ENCODE peak calls at places on chromosomes 13 and 19, in six cellular contexts. K, V, B, U, Y and N are unnamed samples.
A peak's percentile ranks its signal among the peaks of the same experiment; 100 is the strongest.

GRCh38 chr13:39897636-39898035 is 242.2 kb downstream of the COG6 start:
- DNase-seq in V (no peak), Y (no peak), K (no peak), U (no peak), B (peak; percentile 5), N (no peak)

GRCh38 chr13:27264181-27264580 is 6.4 kb upstream of the RASL11A start:
- DNase-seq in U (peak; percentile 30), Y (no peak), B (peak; percentile 89), K (no peak), V (no peak), N (no peak)

GRCh38 chr19:29819300-29819699 is 7.5 kb downstream of the CCNE1 start:
- DNase-seq in V (no peak), K (no peak), Y (no peak), U (no peak), B (no peak), N (no peak)

GRCh38 chr13:101618440-101619187 is 166.1 kb downstream of the ITGBL1 start:
- DNase-seq in U (no peak), K (no peak), V (no peak), Y (no peak), B (no peak), N (no peak)

GRCh38 chr19:43634516-43634876 is 5.2 kb downstream of the CADM4 start:
- DNase-seq in B (no peak), V (no peak), U (no peak), K (no peak), Y (no peak), N (no peak)

GRCh38 chr19:39202998-39203355 is 1.1 kb downstream of the SYCN start:
- DNase-seq in K (no peak), U (no peak), V (no peak), Y (no peak), B (no peak), N (no peak)

GRCh38 chr19:35911790-35912189 is 3.7 kb upstream of the TYROBP start:
- DNase-seq in U (no peak), K (no peak), Y (no peak), V (peak; percentile 83), B (peak; percentile 38), N (no peak)

GRCh38 chr13:45909089-45909488 is 57.5 kb upstream of the SIAH3 start:
- DNase-seq in Y (no peak), B (no peak), K (no peak), U (no peak), V (no peak), N (no peak)

GRCh38 chr13:32659736-32660135 is 73.5 kb downstream of the PDS5B start:
- DNase-seq in B (peak; percentile 25), K (no peak), V (no peak), Y (no peak), U (no peak), N (no peak)

GRCh38 chr19:4316940-4317339 is 12.5 kb downstream of the FSD1 start:
- DNase-seq in B (no peak), K (no peak), V (no peak), U (no peak), Y (no peak), N (no peak)

GRCh38 chr13:113273856-113274590 is 23.0 kb upstream of the LAMP1 start:
- DNase-seq in U (no peak), B (peak; percentile 87), V (no peak), K (no peak), Y (no peak), N (no peak)

GRCh38 chr13:73635166-73635787 is 498.9 kb downstream of the KLF12 start:
- DNase-seq in U (no peak), K (no peak), B (peak; percentile 2), V (no peak), Y (no peak), N (no peak)
- H3K27ac ChIP-seq in U (no peak overlapping the region), K (no peak overlapping the region), B (no peak overlapping the region), V (no peak overlapping the region), Y (no peak overlapping the region), N (no peak overlapping the region)

DNA sequence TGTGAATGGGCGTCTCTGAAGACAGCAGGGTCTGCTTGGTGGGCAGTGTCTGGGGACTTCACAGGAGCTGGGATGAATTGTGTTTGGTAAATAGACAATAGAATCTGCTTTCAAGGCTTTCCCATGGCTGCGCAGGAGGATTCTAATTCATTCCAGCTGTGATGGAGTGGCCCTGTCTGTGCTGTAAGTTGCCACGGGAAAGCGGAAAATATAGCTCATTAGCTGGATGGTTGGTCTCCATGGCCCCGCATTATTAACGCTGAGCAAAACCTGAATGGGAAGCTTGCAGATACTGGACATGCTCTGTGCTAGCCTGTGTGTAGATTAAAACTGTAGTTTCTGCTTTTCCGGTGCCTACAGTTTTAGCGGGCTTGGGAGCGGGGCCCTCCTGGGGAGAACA is 15.6 kb upstream of the C1QTNF9 start:
- DNase-seq in B (no peak), Y (no peak), U (no peak), V (no peak), K (no peak), N (no peak)
- H3K36me3 ChIP-seq in B (peaks cover 51% of the 10 kb centered on the region), Y (no peaks in the 10 kb centered on the region), U (no peaks in the 10 kb centered on the region), V (peaks cover 97% of the 10 kb centered on the region), K (peaks cover 93% of the 10 kb centered on the region), N (no peaks in the 10 kb centered on the region)

GRCh38 chr19:1847348-1847683 is 967 bp downstream of the REXO1 start:
- DNase-seq in B (no peak), K (no peak), V (no peak), U (no peak), Y (no peak), N (no peak)
- H3K27ac ChIP-seq in B (peak overlapping the region; percentile 73), K (no peak overlapping the region), V (no peak overlapping the region), U (peak overlapping the region; percentile 100), Y (peak overlapping the region; percentile 99), N (peak overlapping the region; percentile 98)

GRCh38 chr13:102788683-102789082 is 10.1 kb downstream of the POGLUT2 start:
- DNase-seq in V (no peak), K (no peak), B (no peak), U (no peak), Y (no peak), N (no peak)
- H3K36me3 ChIP-seq in V (peaks cover 12% of the 10 kb centered on the region), K (peaks cover 96% of the 10 kb centered on the region), B (peaks cover 13% of the 10 kb centered on the region), U (peaks cover 24% of the 10 kb centered on the region), Y (no peaks in the 10 kb centered on the region), N (no peaks in the 10 kb centered on the region)

GRCh38 chr13:52852444-52852843 is 4.0 kb upstream of the PCDH8 start:
- DNase-seq in V (no peak), Y (no peak), U (no peak), B (no peak), K (no peak), N (no peak)

GRCh38 chr13:52848455-52849190 is at the start of gene PCDH8:
- DNase-seq in B (no peak), Y (no peak), U (peak; percentile 91), K (peak; percentile 79), V (no peak), N (no peak)

GRCh38 chr13:52850396-52851152 is 2.1 kb upstream of the PCDH8 start:
- DNase-seq in Y (peak; percentile 26), B (peak; percentile 7), U (peak; percentile 92), K (peak; percentile 87), V (peak; percentile 78), N (no peak)

GRCh38 chr13:52849727-52850395 is 1.4 kb upstream of the PCDH8 start:
- DNase-seq in B (no peak), K (no peak), U (no peak), V (no peak), Y (no peak), N (no peak)

DNA sequence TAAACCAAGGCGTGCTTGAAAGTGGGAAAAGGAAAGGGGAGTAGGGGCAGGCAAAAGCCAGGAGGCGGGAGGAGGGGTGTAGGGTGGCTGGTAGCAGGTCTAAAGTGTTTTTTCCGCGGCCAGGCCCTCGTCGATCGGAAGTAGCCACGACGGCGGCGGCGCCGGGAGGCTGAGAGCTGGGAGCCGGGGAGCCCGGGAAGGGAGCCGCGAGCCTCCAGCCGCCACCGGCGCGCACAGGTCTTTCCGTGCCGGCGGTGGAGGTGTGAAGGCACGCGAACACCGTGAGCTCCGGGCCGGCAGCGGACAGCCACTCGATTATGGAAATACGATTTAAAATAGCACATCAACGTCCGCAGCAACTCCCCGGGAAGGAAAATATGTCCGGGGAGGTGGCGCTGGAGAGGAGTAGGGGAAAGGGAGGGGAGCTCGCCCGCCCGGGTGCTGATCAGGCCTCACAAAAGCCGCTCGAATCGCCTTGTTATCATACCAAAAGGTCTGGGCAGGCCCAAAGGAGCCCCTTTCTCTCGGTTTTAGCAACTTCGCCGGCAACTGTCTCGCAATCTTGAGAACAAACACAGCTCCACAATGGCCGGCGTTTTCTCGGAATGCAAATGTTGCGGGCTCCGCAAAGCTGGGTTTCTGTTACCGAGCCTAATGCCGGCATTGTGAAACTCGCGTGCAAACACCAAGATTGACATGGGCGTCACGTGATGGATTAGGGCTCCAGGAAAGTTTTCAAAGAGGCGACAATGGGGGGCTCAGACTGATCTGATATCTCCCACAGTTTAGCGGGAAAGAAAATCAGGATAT is 2.9 kb upstream of the PCDH8 start:
- DNase-seq in U (peak; percentile 73), K (peak; percentile 88), Y (no peak), V (peak; percentile 22), B (no peak), N (no peak)
- H3K27ac ChIP-seq in U (peak overlapping the region; percentile 61), K (peak overlapping the region; percentile 83), Y (no peak overlapping the region), V (peak overlapping the region; percentile 47), B (no peak overlapping the region), N (no peak overlapping the region)

GRCh38 chr19:8457209-8457608 is 12.4 kb downstream of the HNRNPM start:
- DNase-seq in K (no peak), U (no peak), Y (no peak), B (no peak), V (no peak), N (no peak)
- H3K36me3 ChIP-seq in K (peaks cover 100% of the 10 kb centered on the region), U (peaks cover 11% of the 10 kb centered on the region), Y (no peaks in the 10 kb centered on the region), B (peaks cover 19% of the 10 kb centered on the region), V (peaks cover 15% of the 10 kb centered on the region), N (peaks cover 15% of the 10 kb centered on the region)

GRCh38 chr19:54473983-54474382 is 887 bp upstream of the CDC42EP5 start:
- DNase-seq in U (no peak), B (no peak), Y (no peak), K (no peak), V (no peak), N (no peak)
- H3K27ac ChIP-seq in U (peak overlapping the region; percentile 67), B (peak overlapping the region; percentile 86), Y (peak overlapping the region; percentile 83), K (no peak overlapping the region), V (peak overlapping the region; percentile 58), N (peak overlapping the region; percentile 88)

GRCh38 chr19:56905616-56906015 is 65.1 kb upstream of the PEG3 start:
- DNase-seq in K (no peak), Y (no peak), V (no peak), B (no peak), U (no peak), N (no peak)

GRCh38 chr19:56896041-56896440 is 55.5 kb upstream of the PEG3 start:
- DNase-seq in B (no peak), U (no peak), V (no peak), Y (no peak), K (no peak), N (no peak)

GRCh38 chr19:56900573-56901097 is 60.1 kb upstream of the PEG3 start:
- DNase-seq in K (no peak), U (no peak), Y (no peak), B (no peak), V (no peak), N (no peak)

DNA sequence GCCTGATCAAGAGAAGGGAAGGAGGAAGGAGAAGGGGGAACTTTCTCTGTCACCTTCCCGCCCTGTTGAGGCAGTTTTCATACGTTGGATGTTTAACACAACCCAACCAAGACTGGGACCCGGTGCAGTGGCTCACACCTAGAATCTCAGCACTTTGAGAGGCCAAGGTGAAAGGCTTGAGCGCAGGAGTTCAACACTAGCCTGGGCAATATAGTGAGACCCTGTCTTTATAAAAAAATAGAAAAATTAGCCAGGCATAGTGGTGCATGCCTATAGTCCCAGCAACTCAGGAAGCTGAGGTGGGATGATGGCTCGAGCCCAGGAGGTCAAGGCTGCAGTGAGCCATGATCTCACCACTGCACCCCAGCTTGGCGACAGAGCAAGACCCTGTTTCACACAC is 59.4 kb upstream of the PEG3 start:
- DNase-seq in Y (no peak), U (no peak), B (no peak), V (no peak), K (no peak), N (no peak)
- H3K36me3 ChIP-seq in Y (no peaks in the 10 kb centered on the region), U (no peaks in the 10 kb centered on the region), B (no peaks in the 10 kb centered on the region), V (no peaks in the 10 kb centered on the region), K (no peaks in the 10 kb centered on the region), N (no peaks in the 10 kb centered on the region)